ENCODE peak calls at places on chromosomes 16 and 17, in four cellular contexts. H is IMR-90; Z is naive thymus-derived CD4-positive, alpha-beta T cell; A is CD8-positive, alpha-beta T cell. T is an unnamed sample.

GRCh38 chr17:79843475-79843916 is 4.3 kb upstream of the CBX4 start:
- DNase-seq in A (no peak), H (no peak), Z (no peak), T (no peak)

GRCh38 chr17:64472564-64472963 is 23.6 kb downstream of the MILR1 start:
- DNase-seq in H (no peak), Z (no peak), A (no peak), T (no peak)

GRCh38 chr16:70730016-70730415 is 44.2 kb upstream of the MTSS2 start:
- DNase-seq in A (no peak), H (no peak), Z (no peak), T (no peak)

GRCh38 chr16:27779719-27780161 is 229.8 kb downstream of the KATNIP start:
- DNase-seq in H (peak; percentile 46), Z (no peak), A (no peak), T (no peak)

GRCh38 chr17:72890711-72891110 is 201.8 kb downstream of the SLC39A11 start:
- DNase-seq in H (peak; percentile 23), Z (no peak), A (no peak), T (no peak)

GRCh38 chr17:62572488-62573469 is 54.7 kb upstream of the MRC2 start:
- DNase-seq in Z (no peak), H (peak; percentile 53), A (no peak), T (no peak)

GRCh38 chr16:53881371-53881770 is 177.4 kb downstream of the FTO start:
- DNase-seq in Z (no peak), H (peak; percentile 82), A (no peak), T (no peak)

GRCh38 chr16:20743591-20743990 is 2.0 kb upstream of the THUMPD1 start:
- DNase-seq in A (no peak), H (no peak), Z (no peak), T (no peak)

GRCh38 chr16:56245197-56245596 is 53.9 kb downstream of the GNAO1 start:
- DNase-seq in H (peak; percentile 8), Z (no peak), A (no peak), T (peak; percentile 38)

GRCh38 chr17:19332371-19333131 is 30.0 kb downstream of the B9D1 start:
- DNase-seq in Z (no peak), A (no peak), H (no peak), T (no peak)

GRCh38 chr16:29147710-29148425 is 163.0 kb downstream of the LAT start:
- DNase-seq in Z (no peak), H (no peak), A (no peak), T (no peak)

GRCh38 chr16:87057291-87057881 is 259.8 kb downstream of the C16orf95 start:
- DNase-seq in H (no peak), A (no peak), Z (no peak), T (no peak)

GRCh38 chr16:9844361-9844760 is 337.9 kb downstream of the GRIN2A start:
- DNase-seq in H (no peak), Z (no peak), A (no peak), T (no peak)

GRCh38 chr17:71922439-71922838 is 198.4 kb upstream of the SOX9 start:
- DNase-seq in A (no peak), Z (no peak), H (peak; percentile 85), T (peak; percentile 95)

GRCh38 chr17:57949649-57950048 is 5.6 kb downstream of the CUEDC1 start:
- DNase-seq in H (no peak), Z (no peak), A (no peak), T (no peak)

GRCh38 chr17:57197672-57198071 is 58.7 kb upstream of the MSI2 start:
- DNase-seq in A (no peak), H (no peak), Z (no peak), T (no peak)

GRCh38 chr16:66598111-66598510 is 6.4 kb upstream of the CMTM3 start:
- DNase-seq in A (no peak), Z (no peak), H (no peak), T (no peak)

GRCh38 chr17:63834431-63835166 is 7.1 kb upstream of the FTSJ3 start:
- DNase-seq in Z (peak; percentile 59), A (peak; percentile 39), H (peak; percentile 85), T (no peak)

GRCh38 chr17:10021239-10021638 is 116.2 kb upstream of the RCVRN start:
- DNase-seq in Z (no peak), A (no peak), H (peak; percentile 20), T (no peak)

GRCh38 chr17:69607162-69607834 is 192.8 kb downstream of the MAP2K6 start:
- DNase-seq in Z (no peak), A (no peak), H (peak; percentile 85), T (peak; percentile 48)

GRCh38 chr17:67725232-67726206 is 7.8 kb downstream of the NOL11 start:
- DNase-seq in H (no peak), Z (peak; percentile 78), A (no peak), T (no peak)

GRCh38 chr16:68884867-68885266 is 41.5 kb downstream of the TANGO6 start:
- DNase-seq in H (no peak), A (no peak), Z (no peak), T (no peak)

GRCh38 chr17:4023220-4023619 is 59.0 kb upstream of the ATP2A3 start:
- DNase-seq in H (no peak), A (no peak), Z (no peak), T (no peak)

GRCh38 chr17:75856062-75856681 is 1.0 kb upstream of the WBP2 start:
- DNase-seq in H (peak; percentile 31), A (no peak), Z (no peak), T (no peak)

GRCh38 chr17:61158372-61158771 is 241.3 kb upstream of the TBX2 start:
- DNase-seq in H (no peak), A (no peak), Z (no peak), T (no peak)

GRCh38 chr17:18261146-18261515 is 669 bp downstream of the MIEF2 start:
- DNase-seq in A (peak; percentile 40), H (peak; percentile 44), Z (no peak), T (peak; percentile 69)

GRCh38 chr17:31052187-31052889 is 42.4 kb upstream of the NF1 start:
- DNase-seq in A (no peak), Z (no peak), H (peak; percentile 96), T (peak; percentile 58)

GRCh38 chr17:68732301-68732749 is 131.2 kb upstream of the FAM20A start:
- DNase-seq in Z (no peak), H (no peak), A (no peak), T (no peak)

GRCh38 chr17:58147930-58148434 is at the start of gene OR4D1:
- DNase-seq in Z (no peak), A (no peak), H (no peak), T (no peak)

GRCh38 chr17:65049085-65049756 is 7.3 kb downstream of the GNA13 start:
- DNase-seq in A (no peak), H (no peak), Z (no peak), T (no peak)

GRCh38 chr17:72539981-72540897 is 419.4 kb downstream of the SOX9 start:
- DNase-seq in Z (peak; percentile 38), H (peak; percentile 61), A (peak; percentile 59), T (no peak)

GRCh38 chr17:78313735-78314648 is 45.9 kb downstream of the SOCS3 start:
- DNase-seq in Z (peak; percentile 68), A (peak; percentile 69), H (peak; percentile 59), T (no peak)

GRCh38 chr17:27463235-27463677 is 7.0 kb downstream of the KSR1 start:
- DNase-seq in H (no peak), Z (no peak), A (no peak), T (peak; percentile 48)
- H3K36me3 ChIP-seq in H (peaks cover 8% of the 10 kb centered on the region), Z (no peaks in the 10 kb centered on the region), A (no peaks in the 10 kb centered on the region), T (no peaks in the 10 kb centered on the region)

DNA sequence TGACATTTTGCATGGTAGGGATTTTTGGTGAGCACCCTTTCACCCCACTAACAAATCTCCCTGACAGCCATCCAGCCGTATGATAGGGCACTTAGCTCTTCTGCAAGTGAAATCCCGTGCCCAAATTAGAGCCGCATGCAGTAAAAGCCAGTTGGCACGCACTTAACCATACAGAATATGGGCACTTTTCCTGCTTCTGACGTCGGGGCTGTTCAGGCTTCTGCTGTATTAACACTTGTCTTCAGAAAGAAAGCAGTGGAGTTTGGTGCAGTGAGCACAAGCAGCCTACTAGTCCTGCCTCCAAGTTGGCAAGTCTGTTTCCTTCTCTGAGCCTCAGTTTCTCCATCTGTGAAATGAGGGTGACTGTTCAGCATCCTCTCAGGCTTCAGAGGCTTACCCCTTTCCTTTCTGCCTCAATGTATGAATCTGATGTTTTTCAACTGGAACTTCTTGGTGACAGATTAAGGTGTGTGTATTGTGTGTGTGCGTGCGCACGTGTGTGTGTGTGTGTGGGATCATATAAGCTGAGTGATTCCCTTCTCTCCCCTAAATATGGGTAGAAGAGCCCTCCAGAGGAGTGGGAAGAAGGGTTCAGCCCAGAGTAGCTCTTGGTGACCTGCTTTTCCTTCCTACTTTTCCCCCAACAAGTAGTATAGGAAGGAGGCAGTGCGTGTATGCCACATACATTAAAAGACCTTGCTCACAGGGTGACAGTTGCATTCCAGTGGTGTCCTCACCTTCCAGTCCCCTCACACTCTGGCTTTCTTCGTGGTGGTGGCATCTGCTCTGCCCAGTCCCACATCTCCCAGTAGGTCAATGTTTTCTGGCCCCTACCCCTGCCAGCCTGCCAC is 19.0 kb downstream of the IGF2BP1 start:
- DNase-seq in H (peak; percentile 20), A (no peak), Z (no peak), T (no peak)
- H3K27me3 ChIP-seq in H (no peaks in the 10 kb centered on the region), A (peaks cover 7% of the 10 kb centered on the region), Z (no peaks in the 10 kb centered on the region), T (peaks cover 26% of the 10 kb centered on the region)

GRCh38 chr16:30604316-30604947 is 5.8 kb downstream of the ZNF689 start:
- DNase-seq in Z (no peak), A (no peak), H (no peak), T (no peak)
- H3K36me3 ChIP-seq in Z (peaks cover 54% of the 10 kb centered on the region), A (peaks cover 14% of the 10 kb centered on the region), H (peaks cover 25% of the 10 kb centered on the region), T (peaks cover 2% of the 10 kb centered on the region)

GRCh38 chr16:49635591-49636581 is 220.0 kb downstream of the ZNF423 start:
- DNase-seq in Z (no peak), H (no peak), A (no peak), T (no peak)

GRCh38 chr16:49635009-49635350 is 220.9 kb downstream of the ZNF423 start:
- DNase-seq in H (no peak), Z (no peak), A (no peak), T (no peak)

GRCh38 chr16:49637933-49638695 is 217.8 kb downstream of the ZNF423 start:
- DNase-seq in H (no peak), A (no peak), Z (no peak), T (no peak)

GRCh38 chr16:49637511-49637910 is 218.4 kb downstream of the ZNF423 start:
- DNase-seq in H (no peak), A (no peak), Z (no peak), T (no peak)

GRCh38 chr16:49636608-49637007 is 219.3 kb downstream of the ZNF423 start:
- DNase-seq in H (no peak), A (no peak), Z (no peak), T (no peak)
- H3K27me3 ChIP-seq in H (no peaks in the 10 kb centered on the region), A (no peaks in the 10 kb centered on the region), Z (no peaks in the 10 kb centered on the region), T (no peaks in the 10 kb centered on the region)